ENCODE peak calls at places on chromosomes 2 and 18, in five cellular contexts. F, M, Y, Z and Q are unnamed samples.

GRCh38 chr18:27064673-27065072 is 120.4 kb downstream of the CHST9 start:
- DNase-seq in F (no peak), M (no peak), Z (no peak), Y (no peak), Q (no peak)

GRCh38 chr18:4020026-4020425 is 435.1 kb downstream of the DLGAP1 start:
- DNase-seq in Y (no peak), M (no peak), Z (no peak), F (no peak), Q (no peak)

GRCh38 chr2:65390134-65390533 is 42.3 kb downstream of the SPRED2 start:
- DNase-seq in Z (peak; percentile 71), M (no peak), F (no peak), Y (no peak), Q (no peak)

GRCh38 chr2:241686322-241686648 is 330 bp downstream of the DTYMK start:
- DNase-seq in Y (no peak), M (no peak), Z (no peak), F (no peak), Q (no peak)

GRCh38 chr2:173002751-173003541 is 72.7 kb upstream of the MAP3K20 start:
- DNase-seq in Z (no peak), Y (no peak), M (no peak), F (no peak), Q (no peak)

GRCh38 chr2:23404426-23404825 is 19.4 kb downstream of the KLHL29 start:
- DNase-seq in Y (peak; percentile 79), Z (peak; percentile 71), F (no peak), M (no peak), Q (peak; percentile 20)

GRCh38 chr2:156435725-156436476 is at the start of gene GPD2:
- DNase-seq in M (peak; percentile 92), F (peak; percentile 91), Z (peak; percentile 92), Y (peak; percentile 89), Q (peak; percentile 76)

GRCh38 chr18:5237083-5237722 is 40.1 kb upstream of the AKAIN1 start:
- DNase-seq in F (peak; percentile 52), Y (peak; percentile 18), Z (no peak), M (no peak), Q (peak; percentile 30)

GRCh38 chr2:44433841-44434240 is 72.1 kb downstream of the CAMKMT start:
- DNase-seq in Y (no peak), F (no peak), Z (no peak), M (no peak), Q (peak; percentile 35)

GRCh38 chr18:32135595-32135994 is 43.9 kb downstream of the RNF138 start:
- DNase-seq in M (no peak), Z (no peak), F (no peak), Y (no peak), Q (no peak)

GRCh38 chr2:231482806-231483391 is 18.6 kb upstream of the NCL start:
- DNase-seq in Z (peak; percentile 78), F (peak; percentile 81), M (peak; percentile 66), Y (peak; percentile 36), Q (peak; percentile 57)

GRCh38 chr18:1544016-1544415 is 639.3 kb downstream of the ADCYAP1 start:
- DNase-seq in Y (no peak), Z (no peak), F (no peak), M (no peak), Q (no peak)

GRCh38 chr18:67199993-67200617 is 316.4 kb downstream of the DSEL start:
- DNase-seq in M (no peak), Y (peak; percentile 50), Z (no peak), F (no peak), Q (peak; percentile 25)

GRCh38 chr2:160471950-160472349 is 21.7 kb downstream of the RBMS1 start:
- DNase-seq in Y (no peak), F (no peak), Z (no peak), M (no peak), Q (no peak)

GRCh38 chr2:88639865-88640264 is 12.6 kb upstream of the EIF2AK3 start:
- DNase-seq in Y (no peak), F (no peak), Z (no peak), M (no peak), Q (no peak)

GRCh38 chr2:19478441-19478840 is 120.0 kb upstream of the OSR1 start:
- DNase-seq in M (no peak), Y (no peak), F (no peak), Z (no peak), Q (no peak)

GRCh38 chr2:128311216-128311754 is 7.4 kb downstream of the HS6ST1 start:
- DNase-seq in F (no peak), M (no peak), Y (no peak), Z (no peak), Q (no peak)

GRCh38 chr2:110637093-110637492 is 40.8 kb downstream of the BUB1 start:
- DNase-seq in Z (no peak), M (no peak), Y (no peak), F (no peak), Q (no peak)

DNA sequence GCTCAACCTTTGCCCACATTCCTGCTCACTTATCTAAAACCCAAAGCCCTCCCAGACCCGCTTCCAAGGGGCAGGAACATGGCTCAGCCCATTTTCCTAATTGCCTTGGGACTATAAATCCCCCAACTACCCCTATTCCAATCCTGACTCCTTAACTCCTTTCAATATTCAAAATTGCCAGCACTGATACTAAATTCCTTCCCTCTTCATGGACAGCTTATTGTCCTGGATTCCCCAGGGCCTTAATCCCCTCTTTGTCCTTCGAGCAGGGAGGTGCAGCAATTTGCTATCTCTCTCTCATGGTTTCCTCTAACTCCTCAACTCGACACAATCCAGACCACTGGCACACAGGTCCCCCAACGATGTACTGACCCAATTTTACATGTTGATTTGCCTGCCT is 99.1 kb downstream of the SLC25A12 start:
- DNase-seq in M (no peak), Y (no peak), Z (no peak), F (no peak), Q (no peak)
- H3K27ac ChIP-seq in M (no peak overlapping the region), Y (no peak overlapping the region), Z (no peak overlapping the region), F (no peak overlapping the region), Q (no peak overlapping the region)

GRCh38 chr2:200795044-200795443 is 16.7 kb upstream of the BZW1 start:
- DNase-seq in Y (no peak), Z (no peak), M (peak; percentile 50), F (no peak), Q (peak; percentile 28)
- TF ChIP-seq CTCF in Y (no peak), Z (no peak), M (no peak), F (no peak), Q (no peak)

GRCh38 chr2:226077031-226077430 is 677.5 kb downstream of the NYAP2 start:
- DNase-seq in Z (no peak), M (no peak), F (no peak), Y (peak; percentile 30), Q (no peak)
- H3K27ac ChIP-seq in Z (no peak overlapping the region), M (no peak overlapping the region), F (no peak overlapping the region), Y (no peak overlapping the region), Q (no peak overlapping the region)

DNA sequence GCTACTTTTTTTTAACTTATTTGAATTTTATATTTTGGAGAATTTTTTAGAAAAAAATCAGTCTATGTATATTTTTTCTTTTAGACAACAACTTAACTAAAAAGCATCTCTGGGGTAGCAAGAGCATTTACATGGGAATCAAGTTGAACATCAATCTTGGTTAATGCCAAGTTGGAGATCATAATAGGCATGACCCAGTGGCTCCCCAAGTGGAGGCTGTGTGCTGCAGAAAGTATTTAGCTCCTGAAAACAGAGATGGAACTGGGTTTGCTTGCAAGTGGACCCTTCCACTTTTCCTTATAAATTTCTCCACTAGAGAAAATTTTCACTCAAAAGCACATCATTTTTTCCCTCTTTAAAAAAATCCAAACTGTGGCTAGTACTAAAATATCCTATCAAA is 23.9 kb upstream of the CAVIN2 start:
- DNase-seq in Y (no peak), Z (no peak), M (no peak), F (no peak), Q (no peak)
- TF ChIP-seq CTCF in Y (peak; percentile 46), Z (peak; percentile 10), M (no peak), F (no peak), Q (no peak)